ENCODE peak calls at places on chromosomes 16 and 17, in nine cellular contexts. P is H9, X is GM23248, B is globus pallidus, R is tibial nerve, D is left cardiac atrium, O is A172, W is adrenal gland, H is NCI-H1092. K is an unnamed sample.

GRCh38 chr17:75625813-75626486 is 7.3 kb upstream of the SMIM5 start:
- DNase-seq in W (no peak), B (no peak), O (peak; percentile 18), P (peak; percentile 87), X (peak; percentile 44), R (no peak), D (no peak), H (peak; percentile 11), K (no peak)

GRCh38 chr16:49340466-49340865 is 33.1 kb upstream of the C16orf78 start:
- DNase-seq in P (no peak), H (no peak), O (no peak), D (no peak), X (no peak), B (no peak), R (no peak), W (peak; percentile 6), K (no peak)

GRCh38 chr16:1014771-1015495 is 33.4 kb downstream of the SOX8 start:
- DNase-seq in O (no peak), B (no peak), H (no peak), R (no peak), P (no peak), X (no peak), D (peak; percentile 68), W (no peak), K (no peak)

GRCh38 chr16:88809068-88809675 is 2.6 kb downstream of the APRT start:
- DNase-seq in P (no peak), O (peak; percentile 22), X (no peak), D (no peak), B (no peak), W (no peak), R (no peak), H (no peak), K (no peak)

GRCh38 chr17:67136191-67137025 is 92.1 kb downstream of the CACNG1 start:
- DNase-seq in W (no peak), X (no peak), P (no peak), D (no peak), O (no peak), H (no peak), R (no peak), B (no peak), K (no peak)

GRCh38 chr17:19766421-19767270 is 18.5 kb upstream of the ALDH3A1 start:
- DNase-seq in R (peak; percentile 79), H (peak; percentile 5), O (peak; percentile 52), W (peak; percentile 87), P (peak; percentile 92), B (peak; percentile 64), X (peak; percentile 75), D (peak; percentile 86), K (peak; percentile 77)

GRCh38 chr17:42408076-42408475 is 15.0 kb downstream of the CAVIN1 start:
- DNase-seq in O (no peak), X (peak; percentile 41), W (no peak), B (peak; percentile 97), H (no peak), D (peak; percentile 51), R (no peak), P (peak; percentile 70), K (no peak)

GRCh38 chr17:51428668-51429486 is 168.5 kb downstream of the UTP18 start:
- DNase-seq in P (no peak), X (no peak), D (peak; percentile 26), W (no peak), B (no peak), O (no peak), H (no peak), R (no peak), K (no peak)

GRCh38 chr17:36475346-36475970 is 11.0 kb upstream of the ZNHIT3 start:
- DNase-seq in W (no peak), P (no peak), X (no peak), D (no peak), R (no peak), H (no peak), B (peak; percentile 25), O (no peak), K (no peak)

GRCh38 chr17:64128787-64129514 is 993 bp downstream of the ERN1 start:
- DNase-seq in B (no peak), H (no peak), X (peak; percentile 68), P (peak; percentile 39), D (peak; percentile 42), W (no peak), R (peak; percentile 35), O (peak; percentile 31), K (no peak)

GRCh38 chr17:64707077-64707591 is 45.0 kb upstream of the SMURF2 start:
- DNase-seq in D (peak; percentile 97), P (peak; percentile 45), W (peak; percentile 95), B (peak; percentile 50), R (peak; percentile 81), X (peak; percentile 99), O (peak; percentile 100), H (no peak), K (no peak)

GRCh38 chr16:23595951-23596720 is at the start of gene NDUFAB1:
- DNase-seq in D (peak; percentile 93), O (peak; percentile 83), X (peak; percentile 97), B (peak; percentile 85), R (peak; percentile 83), P (peak; percentile 89), W (peak; percentile 94), H (peak; percentile 83), K (peak; percentile 88)

GRCh38 chr17:7238418-7239090 is 703 bp downstream of the PHF23 start:
- DNase-seq in B (peak; percentile 39), R (no peak), W (peak; percentile 72), D (peak; percentile 55), X (peak; percentile 56), P (peak; percentile 58), O (no peak), H (no peak), K (no peak)

GRCh38 chr17:31433811-31434210 is 42.3 kb downstream of the RAB11FIP4 start:
- DNase-seq in X (no peak), O (no peak), D (no peak), B (no peak), H (no peak), P (no peak), W (no peak), R (no peak), K (no peak)

GRCh38 chr16:5581963-5582362 is 484.4 kb upstream of the EEF2KMT start:
- DNase-seq in O (no peak), H (no peak), R (no peak), P (no peak), D (no peak), B (no peak), W (no peak), X (no peak), K (no peak)

GRCh38 chr16:71771571-71771970 is 37.1 kb downstream of the AP1G1 start:
- DNase-seq in O (peak; percentile 18), H (no peak), R (no peak), B (no peak), P (no peak), D (no peak), W (no peak), X (no peak), K (no peak)

GRCh38 chr17:60036796-60037677 is 41.7 kb downstream of the HEATR6 start:
- DNase-seq in B (peak; percentile 56), P (peak; percentile 92), R (peak; percentile 36), X (peak; percentile 80), O (peak; percentile 59), W (peak; percentile 80), D (peak; percentile 69), H (peak; percentile 36), K (peak; percentile 62)

GRCh38 chr17:29115906-29116651 is 64.1 kb downstream of the MYO18A start:
- DNase-seq in R (no peak), D (no peak), X (peak; percentile 78), H (peak; percentile 25), P (peak; percentile 90), B (no peak), O (peak; percentile 89), W (peak; percentile 65), K (peak; percentile 20)

GRCh38 chr17:49214665-49215360 is 4.3 kb downstream of the ABI3 start:
- DNase-seq in W (peak; percentile 84), B (no peak), X (no peak), O (no peak), P (no peak), H (no peak), R (peak; percentile 27), D (no peak), K (no peak)

GRCh38 chr16:25730396-25730795 is 38.6 kb downstream of the HS3ST4 start:
- DNase-seq in O (no peak), X (no peak), P (no peak), R (no peak), D (no peak), W (no peak), H (no peak), B (no peak), K (no peak)

GRCh38 chr16:70432800-70433455 is 6.0 kb downstream of the ST3GAL2 start:
- DNase-seq in R (no peak), D (no peak), O (peak; percentile 51), P (no peak), W (no peak), H (no peak), B (no peak), X (peak; percentile 32), K (no peak)

GRCh38 chr16:68873635-68874471 is 30.5 kb downstream of the TANGO6 start:
- DNase-seq in X (no peak), O (no peak), D (no peak), P (no peak), H (no peak), B (no peak), W (no peak), R (no peak), K (no peak)

K was measured in activated T-cell treated with anti-CD3 and anti-CD28 coated beads, Interleukin-2, amount 50 U/mL, for 4 hours.